ENCODE peak calls at places on chromosome 2, in four cellular contexts. L is psoas muscle, J is A549, A is tibial nerve. P is an unnamed sample. For H3K4me1 and H3K9me3, the result is how much of the 10 kb centered on the place peaks cover.

GRCh38 chr2:182077451-182078142 is 91.9 kb downstream of the PPP1R1C start:
- DNase-seq in L (no peak), J (peak), A (peak), P (peak)

GRCh38 chr2:70133521-70134348 is 46.5 kb downstream of the PCBP1 start:
- DNase-seq in L (no peak), J (no peak), A (no peak), P (no peak)

GRCh38 chr2:237677951-237678481 is 50.6 kb downstream of the LRRFIP1 start:
- DNase-seq in L (no peak), J (no peak), A (no peak), P (no peak)

GRCh38 chr2:80947601-80948130 is 643.1 kb upstream of the LRRTM1 start:
- DNase-seq in L (no peak), J (no peak), A (no peak), P (no peak)

GRCh38 chr2:188628989-188629889 is 337.6 kb downstream of the GULP1 start:
- DNase-seq in L (no peak), J (peak), A (peak), P (no peak)

GRCh38 chr2:30255466-30256408 is 24.4 kb downstream of the LBH start:
- DNase-seq in L (no peak), J (no peak), A (no peak), P (no peak)

GRCh38 chr2:173090291-173090877 is 14.7 kb downstream of the MAP3K20 start:
- DNase-seq in L (peak), J (no peak), A (no peak), P (no peak)

GRCh38 chr2:152505495-152505906 is 170.5 kb downstream of the FMNL2 start:
- DNase-seq in L (peak), J (peak), A (peak), P (no peak)

GRCh38 chr2:72271766-72272615 is 124.3 kb upstream of the CYP26B1 start:
- DNase-seq in L (no peak), J (no peak), A (no peak), P (no peak)

GRCh38 chr2:225379861-225380260 is 19.6 kb upstream of the NYAP2 start:
- DNase-seq in L (no peak), J (no peak), A (no peak), P (no peak)

GRCh38 chr2:128496700-128497099 is 178.0 kb upstream of the HS6ST1 start:
- DNase-seq in L (no peak), J (no peak), A (no peak), P (no peak)

GRCh38 chr2:167380094-167380493 is 491.8 kb downstream of the XIRP2 start:
- DNase-seq in L (peak), J (no peak), A (no peak), P (no peak)

GRCh38 chr2:182416191-182416590 is 10.6 kb downstream of the PDE1A start:
- DNase-seq in L (no peak), J (no peak), A (no peak), P (no peak)

GRCh38 chr2:212176151-212176550 is 362.5 kb downstream of the ERBB4 start:
- DNase-seq in L (no peak), J (no peak), A (no peak), P (no peak)

GRCh38 chr2:191857406-191857805 is 10.5 kb upstream of the CAVIN2 start:
- DNase-seq in L (no peak), J (no peak), A (no peak), P (no peak)

GRCh38 chr2:38125007-38125406 is 49.1 kb upstream of the CYP1B1 start:
- DNase-seq in L (no peak), J (no peak), A (no peak), P (no peak)

DNA sequence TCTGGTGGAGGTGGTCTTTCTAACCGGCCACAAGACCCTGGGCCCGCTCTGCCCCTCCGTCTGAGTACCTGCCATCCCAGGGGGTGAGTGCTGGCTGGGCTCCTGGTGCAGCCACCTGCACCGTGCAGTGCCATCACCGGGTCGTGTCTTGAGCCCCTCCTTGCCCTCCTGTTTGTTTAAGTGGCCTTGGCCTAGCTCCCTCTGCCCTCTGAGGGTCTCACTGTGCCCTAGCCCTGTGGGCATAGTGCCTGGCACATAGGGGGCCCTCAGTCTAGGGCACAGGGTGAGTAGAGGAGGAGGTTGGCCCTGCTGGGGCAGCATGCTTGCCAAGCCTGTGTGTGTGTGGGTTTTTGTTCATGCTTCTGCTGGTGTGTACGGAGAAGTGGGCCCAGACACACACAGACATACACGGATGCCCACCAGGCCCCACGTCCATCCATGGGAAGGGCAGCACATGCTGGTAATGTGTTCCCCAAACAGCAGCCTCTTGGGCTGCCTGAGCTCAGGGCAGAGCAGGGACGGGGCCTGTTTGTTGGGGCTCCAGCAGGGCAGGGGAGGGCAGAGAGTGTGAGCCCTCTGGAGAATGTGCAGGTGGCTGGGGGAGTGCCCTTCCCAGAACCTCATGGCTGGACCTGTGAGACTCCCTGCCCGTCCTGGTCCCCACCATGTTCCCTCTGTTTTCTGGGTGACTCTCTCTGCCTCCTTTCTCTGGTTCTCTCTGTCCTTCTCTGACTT is 94.6 kb downstream of the GLI2 start:
- DNase-seq in L (peak), J (no peak), A (no peak), P (no peak)
- H3K4me1 ChIP-seq in L (under half), J (under half), A (under half), P (under half)

DNA sequence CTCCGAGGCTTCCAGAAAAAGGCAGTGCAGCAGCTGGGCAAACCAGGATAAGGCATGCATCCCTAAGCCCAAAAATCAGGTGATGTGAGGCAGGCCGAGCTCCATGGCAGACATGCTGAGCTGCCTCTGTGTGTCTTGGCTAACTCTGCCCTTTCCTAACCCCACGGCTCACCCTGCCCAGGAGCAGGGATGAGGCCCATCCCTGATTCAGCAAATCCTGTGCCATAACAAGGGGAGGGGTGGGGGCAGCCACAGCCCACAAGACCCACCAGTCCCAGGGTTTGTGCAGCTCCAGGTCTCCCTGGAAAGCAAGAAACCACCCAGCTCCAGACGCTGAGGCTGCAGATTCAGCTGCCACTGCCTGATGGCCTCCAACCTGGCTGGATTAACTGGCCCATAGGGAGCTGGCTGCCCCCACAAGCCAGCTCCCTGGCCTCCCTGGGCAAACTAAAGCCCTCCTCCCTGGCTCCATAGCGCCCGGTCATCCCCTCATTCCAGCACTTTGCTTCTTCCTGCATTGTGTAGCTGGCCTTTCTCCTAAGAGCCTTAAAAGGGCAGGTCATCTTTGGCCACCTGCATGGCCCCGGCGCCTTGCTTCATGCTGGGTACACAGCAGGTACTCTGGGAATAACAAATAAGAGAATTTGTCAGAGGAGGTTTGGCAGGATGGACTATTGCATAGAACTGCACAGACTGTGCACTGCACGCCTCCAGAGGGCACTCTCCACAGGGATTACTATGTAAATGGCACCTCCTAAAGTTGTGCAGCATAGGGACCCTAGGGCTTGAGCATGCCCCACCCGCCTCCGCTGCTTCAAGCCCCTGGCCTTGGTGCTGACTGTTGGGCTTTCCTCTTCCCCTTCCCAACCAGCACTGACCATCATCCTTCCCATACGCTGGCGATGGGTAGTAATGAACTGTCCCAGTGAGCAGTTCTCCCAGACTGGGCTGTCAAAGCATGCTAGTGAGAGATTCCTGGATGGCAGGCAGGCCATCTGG is 10.7 kb downstream of the STEAP3 start:
- DNase-seq in L (no peak), J (no peak), A (no peak), P (peak)
- TF ChIP-seq CTCF in L (peak), J (peak), A (no peak), P (peak)

GRCh38 chr2:135732561-135732960 is 9.1 kb upstream of the UBXN4 start:
- DNase-seq in L (no peak), J (no peak), A (no peak), P (no peak)

GRCh38 chr2:135733045-135733444 is 8.6 kb upstream of the UBXN4 start:
- DNase-seq in L (no peak), J (no peak), A (no peak), P (no peak)

GRCh38 chr2:135741043-135741394 is 636 bp upstream of the UBXN4 start:
- DNase-seq in L (no peak), J (no peak), A (no peak), P (no peak)

GRCh38 chr2:135741395-135742306 is at the start of gene UBXN4:
- DNase-seq in L (peak), J (peak), A (peak), P (peak)

GRCh38 chr2:135736546-135736945 is 5.1 kb upstream of the UBXN4 start:
- DNase-seq in L (no peak), J (no peak), A (no peak), P (no peak)
- H3K9me3 ChIP-seq in L (under half), J (under half), A (under half), P (under half)

GRCh38 chr2:9815844-9816279 is 27.4 kb upstream of the TAF1B start:
- DNase-seq in L (no peak), J (no peak), A (no peak), P (no peak)
- H3K4me1 ChIP-seq in L (under half), J (under half), A (under half), P (under half)

GRCh38 chr2:220154243-220154642 is 526.8 kb downstream of the SLC4A3 start:
- DNase-seq in L (no peak), J (no peak), A (no peak), P (no peak)
- TF ChIP-seq CTCF in L (no peak), J (peak), A (no peak), P (no peak)

GRCh38 chr2:31704561-31705212 is 123.9 kb upstream of the SRD5A2 start:
- DNase-seq in L (no peak), J (no peak), A (no peak), P (no peak)
- H3K9me3 ChIP-seq in L (under half), J (under half), A (under half), P (under half)

P was measured in Caco-2.